ENCODE peak calls at places on chromosomes 12 and 14, in nine cellular contexts. One of them, this sample, is unnamed.

GRCh38 chr12:47904647-47905312 is at the start of gene VDR:
- DNase-seq in mucosa of descending colon: peak; percentile 91
- DNase-seq in keratinocyte: no peak
- DNase-seq in AG09309: no peak
- DNase-seq in endothelial cell: peak; percentile 66
- DNase-seq in PC-3: peak; percentile 75
- DNase-seq in WTC11: peak; percentile 83
- DNase-seq in CD4-positive, alpha-beta T cell: peak; percentile 52
- DNase-seq in pancreas: peak; percentile 83
- DNase-seq in this sample: peak; percentile 43

GRCh38 chr12:116244001-116244400 is 33.5 kb downstream of the MED13L start:
- DNase-seq in AG09309: no peak
- DNase-seq in endothelial cell: no peak
- DNase-seq in pancreas: no peak
- DNase-seq in mucosa of descending colon: no peak
- DNase-seq in CD4-positive, alpha-beta T cell: no peak
- DNase-seq in PC-3: peak; percentile 29
- DNase-seq in WTC11: no peak
- DNase-seq in keratinocyte: no peak
- DNase-seq in this sample: no peak

GRCh38 chr12:109115404-109115757 is 1.0 kb upstream of the ACACB start:
- DNase-seq in endothelial cell: no peak
- DNase-seq in AG09309: no peak
- DNase-seq in pancreas: no peak
- DNase-seq in keratinocyte: no peak
- DNase-seq in WTC11: no peak
- DNase-seq in PC-3: no peak
- DNase-seq in mucosa of descending colon: no peak
- DNase-seq in CD4-positive, alpha-beta T cell: no peak
- DNase-seq in this sample: no peak

GRCh38 chr12:121228919-121229650 is 19.2 kb downstream of the P2RX4 start:
- DNase-seq in AG09309: no peak
- DNase-seq in WTC11: no peak
- DNase-seq in PC-3: no peak
- DNase-seq in pancreas: no peak
- DNase-seq in keratinocyte: no peak
- DNase-seq in endothelial cell: no peak
- DNase-seq in CD4-positive, alpha-beta T cell: no peak
- DNase-seq in mucosa of descending colon: no peak
- DNase-seq in this sample: no peak

GRCh38 chr12:43964022-43964421 is 128.1 kb downstream of the TMEM117 start:
- DNase-seq in pancreas: no peak
- DNase-seq in mucosa of descending colon: no peak
- DNase-seq in WTC11: no peak
- DNase-seq in keratinocyte: no peak
- DNase-seq in PC-3: no peak
- DNase-seq in CD4-positive, alpha-beta T cell: no peak
- DNase-seq in endothelial cell: no peak
- DNase-seq in AG09309: no peak
- DNase-seq in this sample: no peak

GRCh38 chr12:12091977-12092663 is 21.4 kb downstream of the BCL2L14 start:
- DNase-seq in AG09309: no peak
- DNase-seq in CD4-positive, alpha-beta T cell: no peak
- DNase-seq in pancreas: no peak
- DNase-seq in mucosa of descending colon: peak; percentile 52
- DNase-seq in WTC11: no peak
- DNase-seq in PC-3: no peak
- DNase-seq in keratinocyte: no peak
- DNase-seq in endothelial cell: no peak
- DNase-seq in this sample: no peak

GRCh38 chr12:50403001-50403440 is 2.3 kb downstream of the LARP4 start:
- DNase-seq in mucosa of descending colon: no peak
- DNase-seq in PC-3: no peak
- DNase-seq in AG09309: no peak
- DNase-seq in CD4-positive, alpha-beta T cell: no peak
- DNase-seq in pancreas: no peak
- DNase-seq in endothelial cell: no peak
- DNase-seq in keratinocyte: no peak
- DNase-seq in WTC11: no peak
- DNase-seq in this sample: no peak

GRCh38 chr12:28925726-28926376 is 223.2 kb upstream of the FAR2 start:
- DNase-seq in PC-3: no peak
- DNase-seq in CD4-positive, alpha-beta T cell: no peak
- DNase-seq in pancreas: no peak
- DNase-seq in AG09309: peak; percentile 93
- DNase-seq in mucosa of descending colon: no peak
- DNase-seq in WTC11: no peak
- DNase-seq in endothelial cell: no peak
- DNase-seq in keratinocyte: no peak
- DNase-seq in this sample: no peak

GRCh38 chr12:125070661-125071390 is 5.6 kb downstream of the AACS start:
- DNase-seq in AG09309: no peak
- DNase-seq in CD4-positive, alpha-beta T cell: no peak
- DNase-seq in keratinocyte: no peak
- DNase-seq in pancreas: no peak
- DNase-seq in PC-3: no peak
- DNase-seq in endothelial cell: no peak
- DNase-seq in WTC11: no peak
- DNase-seq in mucosa of descending colon: no peak
- DNase-seq in this sample: no peak

GRCh38 chr14:73887704-73888459 is 1.2 kb downstream of the ZNF410 start:
- DNase-seq in WTC11: no peak
- DNase-seq in mucosa of descending colon: no peak
- DNase-seq in pancreas: no peak
- DNase-seq in CD4-positive, alpha-beta T cell: no peak
- DNase-seq in keratinocyte: no peak
- DNase-seq in AG09309: no peak
- DNase-seq in PC-3: peak; percentile 52
- DNase-seq in endothelial cell: no peak
- DNase-seq in this sample: no peak

GRCh38 chr14:32405856-32406255 is 76.8 kb downstream of the AKAP6 start:
- DNase-seq in keratinocyte: no peak
- DNase-seq in CD4-positive, alpha-beta T cell: no peak
- DNase-seq in AG09309: no peak
- DNase-seq in pancreas: no peak
- DNase-seq in mucosa of descending colon: no peak
- DNase-seq in WTC11: no peak
- DNase-seq in PC-3: no peak
- DNase-seq in endothelial cell: no peak
- DNase-seq in this sample: no peak

GRCh38 chr12:47686645-47687240 is 19.1 kb downstream of the RPAP3 start:
- DNase-seq in PC-3: peak; percentile 55
- DNase-seq in AG09309: peak; percentile 27
- DNase-seq in mucosa of descending colon: no peak
- DNase-seq in pancreas: no peak
- DNase-seq in keratinocyte: no peak
- DNase-seq in WTC11: no peak
- DNase-seq in endothelial cell: peak; percentile 30
- DNase-seq in CD4-positive, alpha-beta T cell: no peak
- DNase-seq in this sample: peak; percentile 16

GRCh38 chr12:68240975-68241374 is 12.4 kb downstream of the IL22 start:
- DNase-seq in keratinocyte: no peak
- DNase-seq in PC-3: peak; percentile 8
- DNase-seq in CD4-positive, alpha-beta T cell: peak; percentile 22
- DNase-seq in pancreas: no peak
- DNase-seq in WTC11: no peak
- DNase-seq in mucosa of descending colon: no peak
- DNase-seq in AG09309: no peak
- DNase-seq in endothelial cell: no peak
- DNase-seq in this sample: no peak

GRCh38 chr12:89247541-89247942 is 104.8 kb downstream of the DUSP6 start:
- DNase-seq in PC-3: peak; percentile 50
- DNase-seq in pancreas: no peak
- DNase-seq in CD4-positive, alpha-beta T cell: no peak
- DNase-seq in endothelial cell: no peak
- DNase-seq in mucosa of descending colon: no peak
- DNase-seq in AG09309: no peak
- DNase-seq in WTC11: no peak
- DNase-seq in keratinocyte: no peak
- DNase-seq in this sample: no peak

GRCh38 chr14:64680013-64680674 is 24.1 kb upstream of the PLEKHG3 start:
- DNase-seq in mucosa of descending colon: no peak
- DNase-seq in AG09309: no peak
- DNase-seq in endothelial cell: no peak
- DNase-seq in CD4-positive, alpha-beta T cell: no peak
- DNase-seq in WTC11: no peak
- DNase-seq in PC-3: peak; percentile 66
- DNase-seq in keratinocyte: peak; percentile 91
- DNase-seq in pancreas: no peak
- DNase-seq in this sample: no peak

GRCh38 chr14:101507306-101508150 is 53.8 kb upstream of the DIO3 start:
- DNase-seq in WTC11: peak; percentile 7
- DNase-seq in PC-3: no peak
- DNase-seq in endothelial cell: no peak
- DNase-seq in pancreas: peak; percentile 11
- DNase-seq in AG09309: no peak
- DNase-seq in CD4-positive, alpha-beta T cell: no peak
- DNase-seq in keratinocyte: no peak
- DNase-seq in mucosa of descending colon: peak; percentile 27
- DNase-seq in this sample: no peak

GRCh38 chr14:20455355-20456300 is 602 bp downstream of the APEX1 start:
- DNase-seq in endothelial cell: no peak
- DNase-seq in keratinocyte: no peak
- DNase-seq in WTC11: peak; percentile 29
- DNase-seq in mucosa of descending colon: peak; percentile 77
- DNase-seq in PC-3: peak; percentile 78
- DNase-seq in pancreas: no peak
- DNase-seq in AG09309: peak; percentile 66
- DNase-seq in CD4-positive, alpha-beta T cell: no peak
- DNase-seq in this sample: no peak

GRCh38 chr14:62778847-62779246 is 266.4 kb downstream of the KCNH5 start:
- DNase-seq in CD4-positive, alpha-beta T cell: no peak
- DNase-seq in PC-3: no peak
- DNase-seq in keratinocyte: no peak
- DNase-seq in endothelial cell: no peak
- DNase-seq in pancreas: no peak
- DNase-seq in WTC11: no peak
- DNase-seq in mucosa of descending colon: no peak
- DNase-seq in AG09309: no peak
- DNase-seq in this sample: no peak

GRCh38 chr12:111424793-111425251 is 19.1 kb downstream of the SH2B3 start:
- DNase-seq in mucosa of descending colon: no peak
- DNase-seq in CD4-positive, alpha-beta T cell: no peak
- DNase-seq in endothelial cell: no peak
- DNase-seq in pancreas: no peak
- DNase-seq in PC-3: no peak
- DNase-seq in keratinocyte: no peak
- DNase-seq in WTC11: no peak
- DNase-seq in AG09309: no peak
- DNase-seq in this sample: no peak
- TF ChIP-seq CTCF in mucosa of descending colon: no peak
- TF ChIP-seq CTCF in CD4-positive, alpha-beta T cell: no peak
- TF ChIP-seq CTCF in endothelial cell: no peak
- TF ChIP-seq CTCF in pancreas: no peak
- TF ChIP-seq CTCF in PC-3: peak; percentile 36
- TF ChIP-seq CTCF in keratinocyte: peak; percentile 21
- TF ChIP-seq CTCF in WTC11: peak; percentile 11
- TF ChIP-seq CTCF in AG09309: no peak
- TF ChIP-seq CTCF in this sample: no peak

GRCh38 chr14:99793213-99794155 is at the start of gene EML1:
- DNase-seq in CD4-positive, alpha-beta T cell: peak; percentile 57
- DNase-seq in keratinocyte: no peak
- DNase-seq in AG09309: no peak
- DNase-seq in endothelial cell: peak; percentile 88
- DNase-seq in mucosa of descending colon: peak; percentile 75
- DNase-seq in WTC11: peak; percentile 83
- DNase-seq in pancreas: peak; percentile 86
- DNase-seq in PC-3: peak; percentile 80
- DNase-seq in this sample: peak; percentile 77
- TF ChIP-seq CTCF in CD4-positive, alpha-beta T cell: no peak
- TF ChIP-seq CTCF in keratinocyte: no peak
- TF ChIP-seq CTCF in AG09309: no peak
- TF ChIP-seq CTCF in endothelial cell: no peak
- TF ChIP-seq CTCF in mucosa of descending colon: no peak
- TF ChIP-seq CTCF in WTC11: no peak
- TF ChIP-seq CTCF in pancreas: no peak
- TF ChIP-seq CTCF in PC-3: no peak
- TF ChIP-seq CTCF in this sample: no peak

GRCh38 chr14:78697341-78697740 is 527.2 kb downstream of the NRXN3 start:
- DNase-seq in mucosa of descending colon: no peak
- DNase-seq in WTC11: no peak
- DNase-seq in AG09309: no peak
- DNase-seq in CD4-positive, alpha-beta T cell: no peak
- DNase-seq in keratinocyte: no peak
- DNase-seq in PC-3: peak; percentile 56
- DNase-seq in pancreas: no peak
- DNase-seq in endothelial cell: no peak
- DNase-seq in this sample: no peak
- TF ChIP-seq CTCF in mucosa of descending colon: peak; percentile 15
- TF ChIP-seq CTCF in WTC11: peak; percentile 26
- TF ChIP-seq CTCF in AG09309: peak; percentile 62
- TF ChIP-seq CTCF in CD4-positive, alpha-beta T cell: no peak
- TF ChIP-seq CTCF in keratinocyte: peak; percentile 34
- TF ChIP-seq CTCF in PC-3: peak; percentile 70
- TF ChIP-seq CTCF in pancreas: peak; percentile 0
- TF ChIP-seq CTCF in endothelial cell: peak; percentile 31
- TF ChIP-seq CTCF in this sample: peak; percentile 77

GRCh38 chr14:100038065-100038464 is 27.2 kb upstream of the EVL start:
- DNase-seq in CD4-positive, alpha-beta T cell: no peak
- DNase-seq in keratinocyte: no peak
- DNase-seq in mucosa of descending colon: no peak
- DNase-seq in AG09309: no peak
- DNase-seq in PC-3: no peak
- DNase-seq in WTC11: no peak
- DNase-seq in endothelial cell: no peak
- DNase-seq in pancreas: no peak
- DNase-seq in this sample: no peak

GRCh38 chr14:100032749-100033148 is 32.5 kb upstream of the EVL start:
- DNase-seq in PC-3: no peak
- DNase-seq in WTC11: no peak
- DNase-seq in endothelial cell: no peak
- DNase-seq in pancreas: no peak
- DNase-seq in CD4-positive, alpha-beta T cell: no peak
- DNase-seq in keratinocyte: no peak
- DNase-seq in AG09309: no peak
- DNase-seq in mucosa of descending colon: no peak
- DNase-seq in this sample: no peak

GRCh38 chr14:100037351-100037750 is 27.9 kb upstream of the EVL start:
- DNase-seq in AG09309: no peak
- DNase-seq in PC-3: no peak
- DNase-seq in CD4-positive, alpha-beta T cell: no peak
- DNase-seq in keratinocyte: no peak
- DNase-seq in mucosa of descending colon: no peak
- DNase-seq in endothelial cell: no peak
- DNase-seq in WTC11: no peak
- DNase-seq in pancreas: no peak
- DNase-seq in this sample: no peak

GRCh38 chr14:100033347-100034052 is 31.7 kb upstream of the EVL start:
- DNase-seq in CD4-positive, alpha-beta T cell: no peak
- DNase-seq in pancreas: no peak
- DNase-seq in PC-3: peak; percentile 24
- DNase-seq in endothelial cell: no peak
- DNase-seq in WTC11: no peak
- DNase-seq in mucosa of descending colon: no peak
- DNase-seq in keratinocyte: no peak
- DNase-seq in AG09309: no peak
- DNase-seq in this sample: no peak

DNA sequence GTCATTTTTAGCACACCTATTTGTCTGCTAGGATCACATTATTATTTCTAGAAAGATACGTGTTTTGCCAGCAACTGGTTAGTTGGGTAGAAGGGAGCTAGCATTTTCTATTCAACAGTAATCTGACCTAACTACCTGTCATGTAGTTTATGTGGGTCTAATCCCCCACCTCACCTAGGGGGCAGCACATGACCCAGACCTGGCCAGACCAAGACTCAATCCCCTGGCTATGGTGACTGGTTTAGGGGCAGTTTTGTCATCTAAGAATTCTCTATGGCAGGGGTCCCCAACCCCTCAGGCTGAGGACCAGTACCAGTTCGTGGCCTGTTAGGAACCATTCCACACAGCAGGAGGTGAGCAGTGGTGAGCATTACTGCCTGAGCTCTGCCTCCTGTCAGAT is 29.5 kb upstream of the EVL start:
- DNase-seq in AG09309: no peak
- DNase-seq in CD4-positive, alpha-beta T cell: no peak
- DNase-seq in mucosa of descending colon: no peak
- DNase-seq in WTC11: no peak
- DNase-seq in endothelial cell: no peak
- DNase-seq in PC-3: no peak
- DNase-seq in keratinocyte: no peak
- DNase-seq in pancreas: no peak
- DNase-seq in this sample: no peak
- TF ChIP-seq CTCF in AG09309: no peak
- TF ChIP-seq CTCF in CD4-positive, alpha-beta T cell: no peak
- TF ChIP-seq CTCF in mucosa of descending colon: no peak
- TF ChIP-seq CTCF in WTC11: no peak
- TF ChIP-seq CTCF in endothelial cell: no peak
- TF ChIP-seq CTCF in PC-3: peak; percentile 13
- TF ChIP-seq CTCF in keratinocyte: no peak
- TF ChIP-seq CTCF in pancreas: no peak
- TF ChIP-seq CTCF in this sample: no peak

This sample was measured in neural crest cell.